ENCODE peak calls at places on chromosomes 11 and 22, in five cellular contexts. One of them, this sample, is unnamed.

GRCh38 chr11:128451651-128452470 is 135.5 kb downstream of the ETS1 start:
- DNase-seq in PC-3: no peak
- DNase-seq in IMR-90: peak; percentile 57
- DNase-seq in A549: no peak
- DNase-seq in AG09309: no peak
- DNase-seq in this sample: no peak

GRCh38 chr11:11422291-11423128 is 69.5 kb upstream of the CSNK2A3 start:
- DNase-seq in PC-3: peak; percentile 38
- DNase-seq in IMR-90: no peak
- DNase-seq in A549: no peak
- DNase-seq in AG09309: no peak
- DNase-seq in this sample: no peak

GRCh38 chr11:65476632-65477270 is 22.1 kb upstream of the MALAT1 start:
- DNase-seq in PC-3: no peak
- DNase-seq in IMR-90: no peak
- DNase-seq in A549: no peak
- DNase-seq in AG09309: no peak
- DNase-seq in this sample: no peak

GRCh38 chr22:37854946-37855345 is 5.7 kb downstream of the EIF3L start:
- DNase-seq in PC-3: no peak
- DNase-seq in IMR-90: no peak
- DNase-seq in A549: no peak
- DNase-seq in AG09309: no peak
- DNase-seq in this sample: no peak

GRCh38 chr11:27211370-27212127 is 151.5 kb downstream of the CCDC34 start:
- DNase-seq in PC-3: peak; percentile 15
- DNase-seq in IMR-90: no peak
- DNase-seq in A549: no peak
- DNase-seq in AG09309: no peak
- DNase-seq in this sample: no peak

GRCh38 chr22:44406581-44407403 is 91.2 kb downstream of the RTL6 start:
- DNase-seq in PC-3: no peak
- DNase-seq in IMR-90: peak; percentile 12
- DNase-seq in A549: no peak
- DNase-seq in AG09309: peak; percentile 2
- DNase-seq in this sample: no peak

GRCh38 chr22:33328789-33329296 is 270.7 kb upstream of the SYN3 start:
- DNase-seq in PC-3: no peak
- DNase-seq in IMR-90: peak; percentile 86
- DNase-seq in A549: peak; percentile 47
- DNase-seq in AG09309: no peak
- DNase-seq in this sample: no peak

GRCh38 chr11:12318791-12319733 is 58.3 kb upstream of the PARVA start:
- DNase-seq in PC-3: no peak
- DNase-seq in IMR-90: peak; percentile 89
- DNase-seq in A549: no peak
- DNase-seq in AG09309: peak; percentile 87
- DNase-seq in this sample: no peak

GRCh38 chr11:117189941-117190544 is 9.1 kb upstream of the TAGLN start:
- DNase-seq in PC-3: no peak
- DNase-seq in IMR-90: no peak
- DNase-seq in A549: no peak
- DNase-seq in AG09309: no peak
- DNase-seq in this sample: no peak

GRCh38 chr11:23976776-23977380 is 520.0 kb upstream of the LUZP2 start:
- DNase-seq in PC-3: no peak
- DNase-seq in IMR-90: peak; percentile 70
- DNase-seq in A549: no peak
- DNase-seq in AG09309: no peak
- DNase-seq in this sample: no peak

GRCh38 chr11:130698174-130698573 is 218.1 kb downstream of the SNX19 start:
- DNase-seq in PC-3: no peak
- DNase-seq in IMR-90: no peak
- DNase-seq in A549: no peak
- DNase-seq in AG09309: no peak
- DNase-seq in this sample: no peak

GRCh38 chr11:117203069-117203407 is 3.9 kb downstream of the TAGLN start:
- DNase-seq in PC-3: no peak
- DNase-seq in IMR-90: no peak
- DNase-seq in A549: no peak
- DNase-seq in AG09309: no peak
- DNase-seq in this sample: no peak

GRCh38 chr11:40602866-40603578 is 856.4 kb downstream of the LRRC4C start:
- DNase-seq in PC-3: peak; percentile 58
- DNase-seq in IMR-90: no peak
- DNase-seq in A549: no peak
- DNase-seq in AG09309: no peak
- DNase-seq in this sample: no peak

GRCh38 chr11:120810251-120810650 is 213.7 kb upstream of the TBCEL start:
- DNase-seq in PC-3: no peak
- DNase-seq in IMR-90: peak; percentile 51
- DNase-seq in A549: no peak
- DNase-seq in AG09309: no peak
- DNase-seq in this sample: no peak

GRCh38 chr22:50011447-50012200 is 941 bp downstream of the IL17REL start:
- DNase-seq in PC-3: no peak
- DNase-seq in IMR-90: no peak
- DNase-seq in A549: no peak
- DNase-seq in AG09309: no peak
- DNase-seq in this sample: peak; percentile 4

GRCh38 chr11:10518123-10518522 is 22.9 kb downstream of the RNF141 start:
- DNase-seq in PC-3: no peak
- DNase-seq in IMR-90: peak; percentile 25
- DNase-seq in A549: no peak
- DNase-seq in AG09309: no peak
- DNase-seq in this sample: no peak

GRCh38 chr11:10499452-10500262 is 41.3 kb downstream of the RNF141 start:
- DNase-seq in PC-3: no peak
- DNase-seq in IMR-90: no peak
- DNase-seq in A549: no peak
- DNase-seq in AG09309: no peak
- DNase-seq in this sample: no peak

GRCh38 chr11:77073328-77074001 is 6.7 kb downstream of the CAPN5 start:
- DNase-seq in PC-3: peak; percentile 75
- DNase-seq in IMR-90: peak; percentile 94
- DNase-seq in A549: peak; percentile 83
- DNase-seq in AG09309: peak; percentile 79
- DNase-seq in this sample: peak; percentile 36

GRCh38 chr22:46934746-46935491 is 172.5 kb downstream of the TBC1D22A start:
- DNase-seq in PC-3: peak; percentile 85
- DNase-seq in IMR-90: peak; percentile 98
- DNase-seq in A549: peak; percentile 23
- DNase-seq in AG09309: peak; percentile 61
- DNase-seq in this sample: no peak

GRCh38 chr11:518463-519202 is 11.6 kb upstream of the RNH1 start:
- DNase-seq in PC-3: peak; percentile 95
- DNase-seq in IMR-90: peak; percentile 89
- DNase-seq in A549: peak; percentile 93
- DNase-seq in AG09309: peak; percentile 94
- DNase-seq in this sample: peak; percentile 82

GRCh38 chr22:20304646-20305045 is 15.2 kb downstream of the DGCR6L start:
- DNase-seq in PC-3: no peak
- DNase-seq in IMR-90: no peak
- DNase-seq in A549: no peak
- DNase-seq in AG09309: no peak
- DNase-seq in this sample: no peak

GRCh38 chr11:106276859-106277436 is 199.5 kb downstream of the AASDHPPT start:
- DNase-seq in PC-3: peak; percentile 62
- DNase-seq in IMR-90: peak; percentile 4
- DNase-seq in A549: no peak
- DNase-seq in AG09309: no peak
- DNase-seq in this sample: no peak

GRCh38 chr11:27028653-27029052 is 12.0 kb upstream of the BBOX1 start:
- DNase-seq in PC-3: no peak
- DNase-seq in IMR-90: no peak
- DNase-seq in A549: no peak
- DNase-seq in AG09309: no peak
- DNase-seq in this sample: no peak

GRCh38 chr11:43989162-43989961 is 46.9 kb downstream of the C11orf96 start:
- DNase-seq in PC-3: no peak
- DNase-seq in IMR-90: no peak
- DNase-seq in A549: no peak
- DNase-seq in AG09309: no peak
- DNase-seq in this sample: peak; percentile 64

GRCh38 chr11:65454696-65455456 is 32.3 kb downstream of the NEAT1 start:
- DNase-seq in PC-3: peak; percentile 93
- DNase-seq in IMR-90: peak; percentile 74
- DNase-seq in A549: peak; percentile 91
- DNase-seq in AG09309: no peak
- DNase-seq in this sample: peak; percentile 85

GRCh38 chr22:36332623-36333331 is 55.0 kb downstream of the MYH9 start:
- DNase-seq in PC-3: peak; percentile 89
- DNase-seq in IMR-90: peak; percentile 83
- DNase-seq in A549: no peak
- DNase-seq in AG09309: no peak
- DNase-seq in this sample: peak; percentile 18
- TF ChIP-seq CTCF in PC-3: no peak
- TF ChIP-seq CTCF in IMR-90: no peak
- TF ChIP-seq CTCF in A549: no peak
- TF ChIP-seq CTCF in AG09309: no peak
- TF ChIP-seq CTCF in this sample: no peak

GRCh38 chr11:74744277-74744676 is 4.4 kb upstream of the RNF169 start:
- DNase-seq in PC-3: no peak
- DNase-seq in IMR-90: peak; percentile 37
- DNase-seq in A549: no peak
- DNase-seq in AG09309: no peak
- DNase-seq in this sample: no peak

GRCh38 chr11:74739546-74740270 is 8.5 kb upstream of the CHRDL2 start:
- DNase-seq in PC-3: peak; percentile 90
- DNase-seq in IMR-90: peak; percentile 73
- DNase-seq in A549: peak; percentile 87
- DNase-seq in AG09309: peak; percentile 28
- DNase-seq in this sample: peak; percentile 49

GRCh38 chr11:74746868-74747267 is 1.8 kb upstream of the RNF169 start:
- DNase-seq in PC-3: no peak
- DNase-seq in IMR-90: no peak
- DNase-seq in A549: no peak
- DNase-seq in AG09309: no peak
- DNase-seq in this sample: no peak

GRCh38 chr11:74743640-74744039 is 5.0 kb upstream of the RNF169 start:
- DNase-seq in PC-3: no peak
- DNase-seq in IMR-90: no peak
- DNase-seq in A549: no peak
- DNase-seq in AG09309: no peak
- DNase-seq in this sample: no peak

GRCh38 chr11:74742070-74742469 is 6.6 kb upstream of the RNF169 start:
- DNase-seq in PC-3: no peak
- DNase-seq in IMR-90: no peak
- DNase-seq in A549: no peak
- DNase-seq in AG09309: no peak
- DNase-seq in this sample: no peak
- TF ChIP-seq CTCF in PC-3: no peak
- TF ChIP-seq CTCF in IMR-90: no peak
- TF ChIP-seq CTCF in A549: no peak
- TF ChIP-seq CTCF in AG09309: no peak
- TF ChIP-seq CTCF in this sample: no peak

DNA sequence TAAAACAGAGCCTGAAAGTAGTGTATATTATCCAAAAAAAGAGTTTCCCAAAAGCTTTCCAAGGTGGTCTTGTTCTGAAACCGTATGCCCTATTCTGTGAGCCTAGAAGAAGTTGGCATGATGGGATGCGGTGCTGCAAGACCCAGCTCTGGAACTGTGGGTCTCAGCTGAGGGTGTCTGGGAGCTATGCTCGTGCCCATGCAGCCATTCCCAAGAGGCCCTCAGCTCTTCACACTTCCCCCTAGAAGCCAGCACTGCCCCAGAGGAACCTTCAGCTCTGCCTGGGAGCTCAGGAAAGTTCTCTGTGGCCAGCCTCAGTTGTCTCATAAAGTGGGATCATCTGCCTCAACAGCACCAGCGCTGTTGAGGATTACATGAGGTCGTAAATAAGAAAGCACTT is 6.4 kb upstream of the SYT12 start:
- DNase-seq in PC-3: no peak
- DNase-seq in IMR-90: no peak
- DNase-seq in A549: no peak
- DNase-seq in AG09309: no peak
- DNase-seq in this sample: no peak
- TF ChIP-seq CTCF in PC-3: no peak
- TF ChIP-seq CTCF in IMR-90: no peak
- TF ChIP-seq CTCF in A549: no peak
- TF ChIP-seq CTCF in AG09309: no peak
- TF ChIP-seq CTCF in this sample: no peak

GRCh38 chr11:69770525-69770924 is 4.6 kb downstream of the FGF4 start:
- DNase-seq in PC-3: no peak
- DNase-seq in IMR-90: no peak
- DNase-seq in A549: no peak
- DNase-seq in AG09309: no peak
- DNase-seq in this sample: no peak
- TF ChIP-seq CTCF in PC-3: no peak
- TF ChIP-seq CTCF in IMR-90: no peak
- TF ChIP-seq CTCF in A549: no peak
- TF ChIP-seq CTCF in AG09309: no peak
- TF ChIP-seq CTCF in this sample: no peak

DNA sequence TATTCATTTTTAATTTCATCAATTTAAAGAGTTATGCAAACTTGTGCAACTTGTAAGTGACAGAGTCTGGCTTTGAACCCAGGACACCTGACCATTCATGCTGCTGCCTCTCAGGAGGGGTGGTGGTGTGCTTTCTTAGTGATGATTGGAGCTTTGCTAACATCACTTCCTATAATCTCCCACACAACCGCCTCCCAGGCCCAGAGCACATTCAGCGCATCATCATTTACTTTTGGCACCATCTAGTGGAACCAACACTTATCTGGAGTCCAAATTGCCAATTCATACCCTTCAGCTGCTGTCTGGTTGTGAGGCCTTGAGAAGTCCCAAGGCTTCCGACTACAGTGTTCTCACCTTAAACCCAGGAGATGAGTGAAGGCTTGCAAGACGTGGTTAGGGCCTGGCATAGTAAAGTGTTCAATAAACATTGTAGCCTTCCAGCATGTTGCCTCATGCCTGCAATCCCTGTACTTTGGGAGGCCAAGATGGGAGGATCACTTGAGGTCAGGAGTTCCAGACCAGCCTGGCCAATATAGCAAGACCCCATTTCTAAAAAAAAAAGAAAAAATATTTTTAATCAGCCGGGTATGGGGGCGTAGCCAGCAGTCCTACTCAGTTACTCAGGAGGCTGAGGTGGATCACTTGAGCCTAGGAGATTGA is 1.1 kb upstream of the TTLL1 start:
- DNase-seq in PC-3: peak; percentile 84
- DNase-seq in IMR-90: peak; percentile 80
- DNase-seq in A549: peak; percentile 82
- DNase-seq in AG09309: peak; percentile 73
- DNase-seq in this sample: no peak
- TF ChIP-seq CTCF in PC-3: peak; percentile 70
- TF ChIP-seq CTCF in IMR-90: peak; percentile 51
- TF ChIP-seq CTCF in A549: peak; percentile 71
- TF ChIP-seq CTCF in AG09309: peak; percentile 70
- TF ChIP-seq CTCF in this sample: no peak

GRCh38 chr11:61609970-61610347 is 29.1 kb upstream of the SYT7 start:
- DNase-seq in PC-3: peak; percentile 28
- DNase-seq in IMR-90: no peak
- DNase-seq in A549: no peak
- DNase-seq in AG09309: no peak
- DNase-seq in this sample: no peak
- TF ChIP-seq CTCF in PC-3: peak; percentile 43
- TF ChIP-seq CTCF in IMR-90: peak; percentile 26
- TF ChIP-seq CTCF in A549: no peak
- TF ChIP-seq CTCF in AG09309: no peak
- TF ChIP-seq CTCF in this sample: no peak

This sample was measured in nephron progenitor cell.